ENCODE peak calls at places on chromosomes 4 and X, in four cellular contexts. G, E, W and S are unnamed samples.

GRCh38 chr4:139556071-139556734 is at the start of gene SETD7:
- DNase-seq in G (peak; percentile 83), E (peak; percentile 86), W (peak; percentile 22), S (peak; percentile 54)

GRCh38 chr4:10529891-10530786 is 72.9 kb upstream of the ZNF518B start:
- DNase-seq in W (no peak), E (no peak), G (no peak), S (no peak)

GRCh38 chr4:89245459-89245858 is 62.1 kb downstream of the GPRIN3 start:
- DNase-seq in G (no peak), E (no peak), W (no peak), S (no peak)

GRCh38 chrX:30665471-30665870 is 12.2 kb downstream of the GK start:
- DNase-seq in G (peak; percentile 9), E (no peak), W (no peak), S (no peak)

GRCh38 chrX:139738581-139738980 is 30.6 kb upstream of the MCF2 start:
- DNase-seq in E (no peak), G (no peak), W (no peak), S (no peak)

GRCh38 chrX:56803849-56804681 is 75.0 kb downstream of the NBDY start:
- DNase-seq in E (peak; percentile 58), W (no peak), G (no peak), S (no peak)

GRCh38 chr4:48360285-48360965 is 19.1 kb downstream of the SLAIN2 start:
- DNase-seq in E (no peak), G (peak; percentile 79), W (no peak), S (no peak)

GRCh38 chr4:140257461-140258305 is 103.7 kb upstream of the MAML3 start:
- DNase-seq in W (no peak), G (peak; percentile 28), E (no peak), S (no peak)

GRCh38 chr4:151564321-151564720 is 155.3 kb downstream of the FHIP1A start:
- DNase-seq in G (no peak), W (no peak), E (no peak), S (no peak)

GRCh38 chr4:78297075-78297815 is 240.1 kb downstream of the FRAS1 start:
- DNase-seq in G (peak; percentile 80), W (no peak), E (no peak), S (no peak)

GRCh38 chr4:187235456-187236170 is 512.0 kb upstream of the FAT1 start:
- DNase-seq in W (no peak), G (peak; percentile 28), E (no peak), S (no peak)

GRCh38 chrX:3711331-3711917 is 2.0 kb downstream of the PRKX start:
- DNase-seq in W (peak; percentile 5), E (no peak), G (no peak), S (no peak)

GRCh38 chr4:16794816-16795445 is 103.5 kb downstream of the LDB2 start:
- DNase-seq in W (no peak), E (no peak), G (peak; percentile 58), S (no peak)

GRCh38 chr4:157048248-157048647 is 27.7 kb upstream of the GLRB start:
- DNase-seq in E (no peak), W (no peak), G (peak; percentile 94), S (no peak)

GRCh38 chrX:13357925-13358324 is 38.1 kb upstream of the ATXN3L start:
- DNase-seq in W (no peak), G (peak; percentile 67), E (no peak), S (no peak)

GRCh38 chr4:183600189-183600685 is 58.7 kb downstream of the RWDD4 start:
- DNase-seq in G (no peak), W (no peak), E (no peak), S (no peak)

GRCh38 chr4:13627185-13627605 is 330 bp downstream of the BOD1L1 start:
- DNase-seq in E (no peak), W (no peak), G (peak; percentile 5), S (no peak)

GRCh38 chr4:153318696-153319320 is 25.7 kb upstream of the MND1 start:
- DNase-seq in E (no peak), W (no peak), G (peak; percentile 53), S (no peak)

GRCh38 chrX:78333521-78333920 is 6.1 kb upstream of the CYSLTR1 start:
- DNase-seq in W (no peak), E (no peak), G (no peak), S (no peak)

GRCh38 chrX:11197671-11198070 is 86.5 kb downstream of the HCCS start:
- DNase-seq in G (no peak), E (no peak), W (no peak), S (no peak)

GRCh38 chr4:168666531-168666930 is 169.7 kb downstream of the PALLD start:
- DNase-seq in E (no peak), W (no peak), G (peak; percentile 46), S (no peak)

GRCh38 chrX:107710617-107711391 is 64.8 kb downstream of the TSC22D3 start:
- DNase-seq in G (peak; percentile 93), E (peak; percentile 85), W (no peak), S (peak; percentile 73)

GRCh38 chr4:95050980-95051688 is 293.4 kb downstream of the BMPR1B start:
- DNase-seq in W (no peak), G (no peak), E (no peak), S (no peak)

GRCh38 chr4:4918067-4918466 is 58.6 kb downstream of the MSX1 start:
- DNase-seq in E (no peak), W (no peak), G (no peak), S (no peak)

GRCh38 chr4:41991916-41992767 is 1.8 kb downstream of the SLC30A9 start:
- DNase-seq in E (no peak), G (no peak), W (no peak), S (no peak)

GRCh38 chr4:1714303-1715001 is 2.3 kb upstream of the SLBP start:
- DNase-seq in G (no peak), W (no peak), E (no peak), S (no peak)

GRCh38 chrX:31228415-31228832 is 156.6 kb upstream of the FTHL17 start:
- DNase-seq in E (no peak), W (no peak), G (peak; percentile 94), S (no peak)

GRCh38 chr4:68385267-68385666 is 35.4 kb upstream of the YTHDC1 start:
- DNase-seq in G (no peak), W (no peak), E (no peak), S (no peak)

GRCh38 chr4:123055943-123056342 is 133.5 kb upstream of the NUDT6 start:
- DNase-seq in W (no peak), E (no peak), G (peak; percentile 41), S (no peak)

GRCh38 chrX:12494400-12495138 is 296.6 kb upstream of the PRPS2 start:
- DNase-seq in G (no peak), W (no peak), E (no peak), S (no peak)

GRCh38 chr4:6453688-6453990 is 18.8 kb downstream of the PPP2R2C start:
- DNase-seq in G (no peak), W (no peak), E (no peak), S (no peak)